ENCODE peak calls at places on chromosomes 2 and 18, in six cellular contexts. F is fibroblast of lung, I is tibial artery, S is PC-9, M is cardiac muscle cell, A is dorsolateral prefrontal cortex. D is an unnamed sample.

GRCh38 chr2:114685102-114685501 is 242.7 kb downstream of the DPP10 start:
- DNase-seq in F (no peak), I (no peak), S (no peak), M (no peak), A (no peak), D (no peak)

GRCh38 chr2:110101911-110102774 is 13.5 kb downstream of the MALL start:
- DNase-seq in F (peak), I (no peak), S (peak), M (no peak), A (no peak), D (no peak)

GRCh38 chr2:202149155-202149762 is 76.2 kb downstream of the KIAA2012 start:
- DNase-seq in F (peak), I (peak), S (no peak), M (peak), A (peak), D (no peak)

GRCh38 chr18:46250084-46250811 is 146.1 kb downstream of the HAUS1 start:
- DNase-seq in F (peak), I (no peak), S (peak), M (peak), A (no peak), D (no peak)

GRCh38 chr2:187383043-187383800 is 64.8 kb downstream of the CALCRL start:
- DNase-seq in F (peak), I (no peak), S (no peak), M (peak), A (no peak), D (no peak)

GRCh38 chr2:165280356-165280755 is 41.1 kb downstream of the SCN2A start:
- DNase-seq in F (no peak), I (no peak), S (no peak), M (no peak), A (no peak), D (no peak)

GRCh38 chr2:71720283-71720560 is 266.9 kb downstream of the DYSF start:
- DNase-seq in F (no peak), I (no peak), S (no peak), M (no peak), A (no peak), D (no peak)

GRCh38 chr2:145623136-145623535 is 1103.2 kb upstream of the ZEB2 start:
- DNase-seq in F (peak), I (no peak), S (peak), M (peak), A (no peak), D (no peak)

GRCh38 chr2:111667542-111668273 is 216.3 kb downstream of the ANAPC1 start:
- DNase-seq in F (peak), I (peak), S (peak), M (peak), A (no peak), D (peak)

DNA sequence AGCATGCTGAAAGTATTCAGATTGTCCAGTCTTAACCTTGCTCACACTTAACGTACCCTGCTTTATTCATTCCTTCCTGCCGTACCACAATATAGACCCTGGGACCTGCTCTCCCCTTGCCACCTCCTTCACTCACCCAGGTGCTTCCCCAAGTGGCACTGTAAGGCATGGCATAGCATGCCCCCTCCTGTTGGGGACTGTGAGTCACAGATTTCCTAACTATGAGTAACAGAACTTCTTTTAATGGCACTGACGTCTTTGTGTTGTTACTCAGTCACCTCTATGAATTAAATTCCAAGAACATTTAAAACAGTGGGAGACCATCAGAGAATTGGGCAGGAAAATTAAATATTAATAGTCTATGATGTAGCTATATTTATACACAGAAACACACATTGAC is 117.2 kb downstream of the CTNNA2 start:
- DNase-seq in F (peak), I (no peak), S (no peak), M (no peak), A (no peak), D (no peak)
- TF ChIP-seq CTCF in F (no peak), I (no peak), S (no peak), M (no peak), A (no peak), D (no peak)

GRCh38 chr2:84022810-84023431 is 436.2 kb downstream of the SUCLG1 start:
- DNase-seq in F (peak), I (no peak), S (peak), M (peak), A (no peak), D (no peak)
- TF ChIP-seq CTCF in F (peak), I (peak), S (peak), M (peak), A (peak), D (peak)

DNA sequence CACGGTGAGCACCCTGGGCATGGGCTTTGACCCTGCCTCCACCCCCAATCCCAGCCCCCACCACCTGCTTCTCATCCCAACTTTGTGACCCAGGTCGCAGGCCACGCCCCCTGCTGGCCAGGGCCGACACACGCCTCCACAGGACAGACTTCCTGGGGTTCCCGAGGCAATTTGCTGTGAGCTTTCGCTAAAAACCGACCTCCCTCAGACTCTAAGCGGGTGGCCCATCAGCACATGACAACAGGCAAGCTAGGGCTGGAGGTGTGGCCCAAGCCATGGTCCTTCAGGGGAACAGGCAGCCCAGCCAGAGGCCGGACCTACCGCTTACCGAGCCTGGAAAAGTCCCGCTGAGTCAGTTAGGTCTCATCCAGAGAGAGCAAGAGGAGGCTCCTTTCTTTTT is 31.9 kb downstream of the C1QL2 start:
- DNase-seq in F (no peak), I (no peak), S (no peak), M (peak), A (no peak), D (no peak)
- TF ChIP-seq CTCF in F (no peak), I (peak), S (peak), M (peak), A (peak), D (peak)

GRCh38 chr18:57025525-57025924 is 121.4 kb upstream of the BOD1L2 start:
- DNase-seq in F (peak), I (no peak), S (no peak), M (no peak), A (no peak), D (no peak)

GRCh38 chr18:57030417-57030816 is 116.5 kb upstream of the BOD1L2 start:
- DNase-seq in F (no peak), I (no peak), S (no peak), M (no peak), A (no peak), D (no peak)

GRCh38 chr18:57027190-57027708 is 119.6 kb upstream of the BOD1L2 start:
- DNase-seq in F (no peak), I (no peak), S (no peak), M (no peak), A (no peak), D (no peak)

GRCh38 chr18:57026316-57026715 is 120.6 kb upstream of the BOD1L2 start:
- DNase-seq in F (peak), I (no peak), S (no peak), M (no peak), A (no peak), D (no peak)

DNA sequence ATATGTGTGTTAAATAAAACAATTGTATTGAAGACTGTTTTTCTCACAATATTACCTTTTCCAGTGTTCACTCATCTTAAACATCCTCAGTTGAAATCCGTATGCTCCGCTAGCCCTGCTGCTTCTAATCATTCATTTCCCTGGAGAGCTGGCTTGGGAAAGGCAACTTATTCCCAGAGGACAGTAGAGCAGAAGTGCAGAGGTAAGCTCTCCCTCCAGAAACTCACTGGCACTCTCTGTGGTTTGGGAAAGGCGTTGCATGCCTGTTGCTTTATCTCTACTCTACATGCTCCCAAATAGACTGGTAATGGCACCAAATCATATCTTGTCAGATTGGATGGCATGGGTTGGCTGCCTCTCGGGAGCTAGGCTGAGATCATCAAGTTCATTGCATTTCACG is 117.1 kb upstream of the BOD1L2 start:
- DNase-seq in F (no peak), I (no peak), S (no peak), M (peak), A (no peak), D (no peak)
- TF ChIP-seq CTCF in F (no peak), I (no peak), S (no peak), M (no peak), A (no peak), D (no peak)

GRCh38 chr2:230219419-230220331 is at the start of gene SP110:
- DNase-seq in F (peak), I (peak), S (peak), M (peak), A (peak), D (peak)
- TF ChIP-seq CTCF in F (no peak), I (no peak), S (no peak), M (no peak), A (no peak), D (no peak)

DNA sequence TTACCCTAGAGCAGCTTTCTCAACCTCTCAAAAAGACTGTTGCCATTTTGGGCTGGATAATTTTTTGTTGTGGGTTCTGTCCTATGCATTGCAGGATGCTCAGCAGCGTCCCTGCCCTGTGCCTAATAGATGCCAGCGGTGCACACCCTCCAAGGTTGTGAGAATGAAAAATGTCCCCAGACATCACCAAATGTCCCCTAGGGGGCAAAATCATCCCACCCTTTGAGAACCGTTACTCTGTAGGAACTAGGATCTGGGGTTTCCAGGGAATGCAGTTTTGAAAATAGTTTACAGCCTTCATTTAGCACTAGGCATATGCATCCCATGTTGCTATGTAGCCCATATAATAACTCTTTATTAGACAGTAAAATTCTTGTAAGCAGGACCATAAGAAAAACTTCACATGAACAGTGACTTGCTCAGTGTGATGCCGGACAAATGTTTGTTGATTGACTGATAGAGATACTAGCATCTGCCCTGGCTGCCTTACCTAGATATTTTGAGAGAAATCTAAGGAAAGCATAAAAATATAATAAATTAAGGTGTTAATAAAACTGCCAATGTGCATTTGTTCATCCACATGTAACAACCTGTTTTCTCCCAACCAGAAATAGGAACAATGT is 79.2 kb upstream of the EPC2 start:
- DNase-seq in F (no peak), I (no peak), S (no peak), M (peak), A (no peak), D (peak)
- TF ChIP-seq CTCF in F (no peak), I (peak), S (peak), M (peak), A (peak), D (peak)

DNA sequence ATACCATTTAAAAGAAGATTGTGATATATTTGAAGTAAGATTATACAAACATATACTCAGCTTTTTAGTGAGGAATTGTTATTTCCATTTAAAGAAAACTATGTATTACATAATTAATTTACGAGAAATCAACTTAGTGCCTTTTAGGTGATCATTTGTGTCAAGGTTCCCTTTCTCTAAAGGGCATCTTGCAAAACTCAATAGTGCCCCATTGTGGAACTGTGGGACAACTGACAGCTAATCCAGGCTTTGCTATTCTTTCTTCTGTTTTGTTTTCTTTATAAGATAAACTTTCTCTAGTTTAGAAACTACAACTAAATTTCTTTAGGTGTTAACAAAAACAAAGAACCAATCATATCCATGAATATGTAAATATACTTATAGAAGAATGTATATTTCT is 24.3 kb upstream of the VIT start:
- DNase-seq in F (peak), I (no peak), S (peak), M (peak), A (no peak), D (no peak)
- TF ChIP-seq CTCF in F (peak), I (peak), S (peak), M (peak), A (peak), D (peak)

DNA sequence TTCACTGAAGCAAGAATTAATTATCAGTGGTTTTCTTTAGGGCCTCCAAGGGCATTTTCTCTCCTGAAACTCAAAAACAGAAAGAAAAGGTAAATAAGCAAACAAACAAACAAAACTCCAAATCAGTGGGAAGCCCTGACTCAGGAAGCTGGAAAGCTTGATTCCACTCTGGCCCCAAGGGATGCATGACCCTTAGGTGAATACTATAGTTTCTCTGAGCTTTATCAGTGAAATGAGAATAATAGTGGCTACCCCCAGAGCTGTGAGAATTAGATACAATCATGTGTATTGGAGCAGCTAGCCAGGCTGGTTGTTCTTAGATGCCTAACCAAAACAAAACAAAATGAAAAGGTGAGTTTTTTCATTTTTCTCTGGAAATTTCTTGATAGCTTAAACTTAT is 585.1 kb downstream of the CNTNAP5 start:
- DNase-seq in F (no peak), I (no peak), S (no peak), M (no peak), A (no peak), D (no peak)
- TF ChIP-seq CTCF in F (no peak), I (no peak), S (no peak), M (no peak), A (no peak), D (no peak)

DNA sequence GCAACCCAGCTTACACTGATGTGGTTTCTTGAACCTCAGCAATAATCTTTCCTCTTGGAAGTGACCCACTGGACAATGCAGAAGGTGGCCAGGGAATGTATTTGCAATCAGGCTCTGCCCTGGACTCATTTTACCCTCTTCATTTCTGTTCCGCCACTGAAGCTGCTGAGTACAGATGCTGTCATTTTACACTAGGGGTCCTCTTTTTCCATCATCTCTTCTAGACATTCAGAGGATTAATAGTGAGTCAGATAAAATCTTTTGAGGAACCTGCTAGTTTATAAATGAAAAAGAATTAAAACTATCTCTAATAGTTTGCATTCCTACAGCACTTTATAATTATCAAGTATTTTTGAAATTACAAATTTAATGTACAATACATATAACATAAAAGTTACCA is 87.9 kb upstream of the PNPT1 start:
- DNase-seq in F (no peak), I (no peak), S (no peak), M (no peak), A (no peak), D (no peak)
- TF ChIP-seq CTCF in F (no peak), I (peak), S (no peak), M (no peak), A (no peak), D (no peak)

D was measured in osteocyte.